ENCODE peak calls at places on chromosomes 11 and 22, in ten cellular contexts. I is stimulated activated CD4-positive, alpha-beta T cell treated with anti-CD3 and anti-CD28 coated beads, Interleukin-15, amount 100 ng/mL, for 48 hours; O is anterior cingulate cortex; K is WTC11; H is GDM1; Z is uterus; V is NCI-H1694 treated with DMSO at 0.1 percent for 48 hours; N is HEK293T; E is GM12878; Y is right cardiac atrium. P is an unnamed sample.

GRCh38 chr11:39664023-39664422 is 1795.4 kb downstream of the LRRC4C start:
- DNase-seq in I (no peak), O (no peak), K (no peak), H (no peak), Z (no peak), V (no peak), N (no peak), E (no peak), Y (no peak), P (no peak)

GRCh38 chr11:129861702-129862107 is 33.7 kb downstream of the NFRKB start:
- DNase-seq in I (no peak), O (no peak), K (peak; percentile 41), H (no peak), Z (peak; percentile 62), V (no peak), N (peak; percentile 25), E (no peak), Y (peak; percentile 39), P (no peak)

GRCh38 chr22:44449061-44449682 is 48.9 kb downstream of the RTL6 start:
- DNase-seq in I (no peak), O (no peak), K (no peak), H (peak; percentile 67), Z (no peak), V (no peak), N (no peak), E (no peak), Y (no peak), P (no peak)

GRCh38 chr11:35927730-35928129 is 16.1 kb upstream of the LDLRAD3 start:
- DNase-seq in I (no peak), O (no peak), K (no peak), H (no peak), Z (peak; percentile 84), V (no peak), N (no peak), E (no peak), Y (peak; percentile 53), P (no peak)

GRCh38 chr22:37501610-37502341 is 15.6 kb upstream of the MFNG start:
- DNase-seq in I (no peak), O (no peak), K (no peak), H (no peak), Z (no peak), V (no peak), N (no peak), E (no peak), Y (peak; percentile 65), P (no peak)

GRCh38 chr11:3021125-3021524 is 29.0 kb upstream of the NAP1L4 start:
- DNase-seq in I (no peak), O (no peak), K (peak; percentile 48), H (peak; percentile 14), Z (no peak), V (peak; percentile 16), N (peak; percentile 53), E (no peak), Y (no peak), P (peak; percentile 64)

GRCh38 chr11:45895553-45896259 is 10.3 kb downstream of the MAPK8IP1 start:
- DNase-seq in I (no peak), O (no peak), K (no peak), H (no peak), Z (no peak), V (no peak), N (no peak), E (no peak), Y (no peak), P (no peak)

GRCh38 chr11:61855939-61856730 is 28.0 kb downstream of the FADS2 start:
- DNase-seq in I (no peak), O (no peak), K (no peak), H (no peak), Z (no peak), V (no peak), N (no peak), E (no peak), Y (no peak), P (no peak)

GRCh38 chr11:96313163-96313562 is 29.8 kb downstream of the MAML2 start:
- DNase-seq in I (no peak), O (no peak), K (no peak), H (no peak), Z (no peak), V (no peak), N (no peak), E (no peak), Y (no peak), P (no peak)

GRCh38 chr22:37045958-37046357 is 5.6 kb upstream of the KCTD17 start:
- DNase-seq in I (no peak), O (no peak), K (no peak), H (no peak), Z (no peak), V (peak; percentile 60), N (peak; percentile 73), E (no peak), Y (no peak), P (no peak)

GRCh38 chr22:38267086-38267485 is 5.7 kb downstream of the TMEM184B start:
- DNase-seq in I (no peak), O (no peak), K (no peak), H (peak; percentile 72), Z (no peak), V (no peak), N (no peak), E (no peak), Y (peak; percentile 73), P (no peak)

GRCh38 chr11:119056397-119056999 is 507 bp downstream of the HYOU1 start:
- DNase-seq in I (peak; percentile 23), O (no peak), K (peak; percentile 55), H (no peak), Z (no peak), V (no peak), N (peak; percentile 33), E (no peak), Y (no peak), P (peak; percentile 55)

GRCh38 chr22:40620464-40621046 is 16.0 kb downstream of the MRTFA start:
- DNase-seq in I (no peak), O (no peak), K (no peak), H (no peak), Z (no peak), V (no peak), N (no peak), E (no peak), Y (no peak), P (no peak)

GRCh38 chr22:30609260-30610185 is 2.5 kb downstream of the TCN2 start:
- DNase-seq in I (no peak), O (no peak), K (no peak), H (peak; percentile 63), Z (peak; percentile 55), V (no peak), N (no peak), E (peak; percentile 70), Y (peak; percentile 59), P (peak; percentile 58)

GRCh38 chr11:44949160-44950035 is 1.3 kb downstream of the TP53I11 start:
- DNase-seq in I (no peak), O (no peak), K (peak; percentile 77), H (peak; percentile 21), Z (peak; percentile 42), V (peak; percentile 64), N (peak; percentile 50), E (no peak), Y (no peak), P (peak; percentile 48)

GRCh38 chr22:45246060-45246985 is 5.6 kb upstream of the KIAA0930 start:
- DNase-seq in I (no peak), O (no peak), K (no peak), H (no peak), Z (peak; percentile 78), V (no peak), N (no peak), E (no peak), Y (no peak), P (no peak)